ENCODE peak calls at places on chromosomes 6 and 20, in four cellular contexts. U, R, X and E are unnamed samples.

GRCh38 chr20:32190608-32191415 is 16.7 kb downstream of the PLAGL2 start:
- DNase-seq in X (no peak), U (no peak), R (no peak), E (no peak)

GRCh38 chr6:90466191-90466940 is 120.5 kb downstream of the MAP3K7 start:
- DNase-seq in U (no peak), R (no peak), X (no peak), E (no peak)

GRCh38 chr20:45630366-45630765 is 718 bp downstream of the WFDC9 start:
- DNase-seq in R (no peak), U (no peak), X (no peak), E (no peak)

GRCh38 chr20:23915844-23916243 is 36.3 kb upstream of the CST5 start:
- DNase-seq in X (no peak), U (no peak), R (no peak), E (no peak)

GRCh38 chr6:42777126-42777822 is 4.6 kb upstream of the BICRAL start:
- DNase-seq in R (peak; percentile 25), X (no peak), U (no peak), E (no peak)

GRCh38 chr6:35429463-35429862 is 22.7 kb upstream of the FANCE start:
- DNase-seq in R (no peak), U (no peak), X (no peak), E (no peak)

GRCh38 chr6:30816791-30817739 is 67.3 kb upstream of the DDR1 start:
- DNase-seq in U (no peak), X (no peak), R (no peak), E (no peak)

GRCh38 chr6:138468320-138469015 is 30.8 kb downstream of the NHSL1 start:
- DNase-seq in U (no peak), R (peak; percentile 39), X (no peak), E (no peak)

GRCh38 chr6:152698692-152699091 is 995 bp downstream of the MYCT1 start:
- DNase-seq in U (no peak), X (no peak), R (peak; percentile 31), E (no peak)

GRCh38 chr20:48538058-48538825 is 289.6 kb downstream of the PREX1 start:
- DNase-seq in R (peak; percentile 93), X (no peak), U (no peak), E (no peak)

GRCh38 chr6:46927066-46927465 is 5.3 kb upstream of the ADGRF5 start:
- DNase-seq in U (no peak), X (no peak), R (no peak), E (no peak)

GRCh38 chr20:62433655-62434054 is 6.3 kb upstream of the RBBP8NL start:
- DNase-seq in U (no peak), X (no peak), R (no peak), E (no peak)

GRCh38 chr6:10175330-10175729 is 239.5 kb downstream of the TFAP2A start:
- DNase-seq in U (no peak), R (no peak), X (no peak), E (no peak)

GRCh38 chr20:16064991-16065707 is 508.1 kb downstream of the KIF16B start:
- DNase-seq in R (no peak), U (no peak), X (no peak), E (no peak)

GRCh38 chr20:46833360-46833759 is 61.3 kb upstream of the EYA2 start:
- DNase-seq in U (no peak), R (no peak), X (no peak), E (no peak)

GRCh38 chr6:55705381-55705780 is 126.4 kb upstream of the HMGCLL1 start:
- DNase-seq in X (no peak), R (peak; percentile 7), U (no peak), E (no peak)

GRCh38 chr20:46458891-46459750 is 52.7 kb upstream of the ELMO2 start:
- DNase-seq in U (no peak), R (peak; percentile 2), X (no peak), E (no peak)

GRCh38 chr6:47407295-47408281 is 70.0 kb upstream of the CD2AP start:
- DNase-seq in R (peak; percentile 11), U (no peak), X (no peak), E (no peak)

GRCh38 chr6:56193846-56194245 is 53.5 kb downstream of the COL21A1 start:
- DNase-seq in X (no peak), R (no peak), U (no peak), E (no peak)

GRCh38 chr6:111957623-111958315 is 84.5 kb upstream of the FYN start:
- DNase-seq in U (no peak), X (no peak), R (no peak), E (no peak)

GRCh38 chr20:46088409-46089075 is 1.2 kb downstream of the NCOA5 start:
- DNase-seq in R (peak; percentile 11), U (no peak), X (no peak), E (no peak)

GRCh38 chr20:57576002-57576401 is 15.1 kb downstream of the PCK1 start:
- DNase-seq in R (no peak), U (no peak), X (no peak), E (no peak)

GRCh38 chr6:4817551-4817950 is 41.3 kb downstream of the CDYL start:
- DNase-seq in R (no peak), X (no peak), U (no peak), E (no peak)

GRCh38 chr6:145866449-145867401 is 52.1 kb upstream of the FBXO30 start:
- DNase-seq in R (no peak), U (no peak), X (no peak), E (no peak)

GRCh38 chr6:48881551-48881950 is 581.5 kb downstream of the MMUT start:
- DNase-seq in X (no peak), U (no peak), R (peak; percentile 37), E (no peak)

GRCh38 chr6:36769161-36769675 is 70.0 kb downstream of the CPNE5 start:
- DNase-seq in R (no peak), X (no peak), U (peak; percentile 37), E (no peak)

GRCh38 chr20:3798908-3799248 is 2.8 kb downstream of the CDC25B start:
- DNase-seq in R (no peak), X (no peak), U (no peak), E (no peak)

GRCh38 chr6:81901589-81901988 is 149.1 kb upstream of the TENT5A start:
- DNase-seq in R (no peak), U (peak; percentile 40), X (no peak), E (no peak)